ENCODE peak calls at places on chromosomes 5 and 9, in nine cellular contexts. One of them, this sample, is unnamed.
A peak's percentile ranks its signal among the peaks of the same experiment; 100 is the strongest.

GRCh38 chr5:14852779-14853178 is 18.8 kb downstream of the ANKH start:
- DNase-seq in SK-N-DZ: no peak
- DNase-seq in NCI-H1048: no peak
- DNase-seq in spleen: no peak
- DNase-seq in AG08395: no peak
- DNase-seq in activated T-cell treated with anti-CD3 and anti-CD28 coated beads, Interleukin-2, amount 50 U/mL, for 72 hours: no peak
- DNase-seq in stimulated activated CD4-positive, alpha-beta T cell treated with anti-CD3 and anti-CD28 coated beads, Interleukin-12 subunit alpha, Interleukin-12 subunit beta, amount 100 ng/mL, for 48 hours: no peak
- DNase-seq in NCI-H1417: no peak
- DNase-seq in RWPE1: no peak
- DNase-seq in this sample: no peak

GRCh38 chr9:131290039-131290766 is 680 bp downstream of the PLPP7 start:
- DNase-seq in NCI-H1048: no peak
- DNase-seq in AG08395: peak; percentile 37
- DNase-seq in RWPE1: no peak
- DNase-seq in SK-N-DZ: peak; percentile 27
- DNase-seq in stimulated activated CD4-positive, alpha-beta T cell treated with anti-CD3 and anti-CD28 coated beads, Interleukin-12 subunit alpha, Interleukin-12 subunit beta, amount 100 ng/mL, for 48 hours: no peak
- DNase-seq in activated T-cell treated with anti-CD3 and anti-CD28 coated beads, Interleukin-2, amount 50 U/mL, for 72 hours: no peak
- DNase-seq in spleen: no peak
- DNase-seq in NCI-H1417: no peak
- DNase-seq in this sample: no peak

GRCh38 chr9:38309324-38310195 is 82.9 kb upstream of the ALDH1B1 start:
- DNase-seq in RWPE1: no peak
- DNase-seq in NCI-H1048: peak; percentile 93
- DNase-seq in AG08395: peak; percentile 60
- DNase-seq in NCI-H1417: peak; percentile 11
- DNase-seq in SK-N-DZ: peak; percentile 44
- DNase-seq in spleen: no peak
- DNase-seq in stimulated activated CD4-positive, alpha-beta T cell treated with anti-CD3 and anti-CD28 coated beads, Interleukin-12 subunit alpha, Interleukin-12 subunit beta, amount 100 ng/mL, for 48 hours: no peak
- DNase-seq in activated T-cell treated with anti-CD3 and anti-CD28 coated beads, Interleukin-2, amount 50 U/mL, for 72 hours: no peak
- DNase-seq in this sample: peak; percentile 41

GRCh38 chr9:81499571-81499970 is 189.8 kb downstream of the TLE1 start:
- DNase-seq in AG08395: no peak
- DNase-seq in activated T-cell treated with anti-CD3 and anti-CD28 coated beads, Interleukin-2, amount 50 U/mL, for 72 hours: no peak
- DNase-seq in RWPE1: no peak
- DNase-seq in stimulated activated CD4-positive, alpha-beta T cell treated with anti-CD3 and anti-CD28 coated beads, Interleukin-12 subunit alpha, Interleukin-12 subunit beta, amount 100 ng/mL, for 48 hours: no peak
- DNase-seq in NCI-H1048: no peak
- DNase-seq in spleen: no peak
- DNase-seq in NCI-H1417: no peak
- DNase-seq in SK-N-DZ: no peak
- DNase-seq in this sample: no peak

GRCh38 chr5:146624179-146624578 is 108.2 kb upstream of the GPR151 start:
- DNase-seq in NCI-H1417: no peak
- DNase-seq in stimulated activated CD4-positive, alpha-beta T cell treated with anti-CD3 and anti-CD28 coated beads, Interleukin-12 subunit alpha, Interleukin-12 subunit beta, amount 100 ng/mL, for 48 hours: no peak
- DNase-seq in activated T-cell treated with anti-CD3 and anti-CD28 coated beads, Interleukin-2, amount 50 U/mL, for 72 hours: no peak
- DNase-seq in NCI-H1048: no peak
- DNase-seq in spleen: no peak
- DNase-seq in SK-N-DZ: no peak
- DNase-seq in AG08395: no peak
- DNase-seq in RWPE1: no peak
- DNase-seq in this sample: no peak

GRCh38 chr9:116271307-116271706 is 117.7 kb downstream of the PAPPA start:
- DNase-seq in NCI-H1048: no peak
- DNase-seq in RWPE1: no peak
- DNase-seq in activated T-cell treated with anti-CD3 and anti-CD28 coated beads, Interleukin-2, amount 50 U/mL, for 72 hours: no peak
- DNase-seq in spleen: no peak
- DNase-seq in AG08395: no peak
- DNase-seq in stimulated activated CD4-positive, alpha-beta T cell treated with anti-CD3 and anti-CD28 coated beads, Interleukin-12 subunit alpha, Interleukin-12 subunit beta, amount 100 ng/mL, for 48 hours: no peak
- DNase-seq in SK-N-DZ: no peak
- DNase-seq in NCI-H1417: no peak
- DNase-seq in this sample: no peak

GRCh38 chr5:91541696-91542095 is 158.6 kb upstream of the ARRDC3 start:
- DNase-seq in RWPE1: peak; percentile 64
- DNase-seq in spleen: no peak
- DNase-seq in NCI-H1048: no peak
- DNase-seq in stimulated activated CD4-positive, alpha-beta T cell treated with anti-CD3 and anti-CD28 coated beads, Interleukin-12 subunit alpha, Interleukin-12 subunit beta, amount 100 ng/mL, for 48 hours: no peak
- DNase-seq in AG08395: no peak
- DNase-seq in SK-N-DZ: no peak
- DNase-seq in NCI-H1417: no peak
- DNase-seq in activated T-cell treated with anti-CD3 and anti-CD28 coated beads, Interleukin-2, amount 50 U/mL, for 72 hours: no peak
- DNase-seq in this sample: no peak

GRCh38 chr5:148697821-148698196 is 43.5 kb upstream of the HTR4 start:
- DNase-seq in NCI-H1048: no peak
- DNase-seq in activated T-cell treated with anti-CD3 and anti-CD28 coated beads, Interleukin-2, amount 50 U/mL, for 72 hours: no peak
- DNase-seq in RWPE1: no peak
- DNase-seq in SK-N-DZ: no peak
- DNase-seq in stimulated activated CD4-positive, alpha-beta T cell treated with anti-CD3 and anti-CD28 coated beads, Interleukin-12 subunit alpha, Interleukin-12 subunit beta, amount 100 ng/mL, for 48 hours: no peak
- DNase-seq in NCI-H1417: no peak
- DNase-seq in spleen: no peak
- DNase-seq in AG08395: no peak
- DNase-seq in this sample: no peak

GRCh38 chr5:144566747-144567415 is 396.2 kb downstream of the KCTD16 start:
- DNase-seq in NCI-H1048: no peak
- DNase-seq in activated T-cell treated with anti-CD3 and anti-CD28 coated beads, Interleukin-2, amount 50 U/mL, for 72 hours: no peak
- DNase-seq in RWPE1: peak; percentile 22
- DNase-seq in stimulated activated CD4-positive, alpha-beta T cell treated with anti-CD3 and anti-CD28 coated beads, Interleukin-12 subunit alpha, Interleukin-12 subunit beta, amount 100 ng/mL, for 48 hours: no peak
- DNase-seq in spleen: no peak
- DNase-seq in SK-N-DZ: no peak
- DNase-seq in AG08395: peak; percentile 6
- DNase-seq in NCI-H1417: no peak
- DNase-seq in this sample: no peak

GRCh38 chr9:133257398-133258053 is 17.5 kb downstream of the ABO start:
- DNase-seq in NCI-H1417: no peak
- DNase-seq in SK-N-DZ: no peak
- DNase-seq in activated T-cell treated with anti-CD3 and anti-CD28 coated beads, Interleukin-2, amount 50 U/mL, for 72 hours: no peak
- DNase-seq in stimulated activated CD4-positive, alpha-beta T cell treated with anti-CD3 and anti-CD28 coated beads, Interleukin-12 subunit alpha, Interleukin-12 subunit beta, amount 100 ng/mL, for 48 hours: no peak
- DNase-seq in NCI-H1048: no peak
- DNase-seq in spleen: no peak
- DNase-seq in RWPE1: no peak
- DNase-seq in AG08395: no peak
- DNase-seq in this sample: no peak

GRCh38 chr5:74544811-74545210 is 95.7 kb downstream of the ENC1 start:
- DNase-seq in AG08395: no peak
- DNase-seq in spleen: no peak
- DNase-seq in activated T-cell treated with anti-CD3 and anti-CD28 coated beads, Interleukin-2, amount 50 U/mL, for 72 hours: no peak
- DNase-seq in NCI-H1417: no peak
- DNase-seq in stimulated activated CD4-positive, alpha-beta T cell treated with anti-CD3 and anti-CD28 coated beads, Interleukin-12 subunit alpha, Interleukin-12 subunit beta, amount 100 ng/mL, for 48 hours: no peak
- DNase-seq in SK-N-DZ: no peak
- DNase-seq in RWPE1: no peak
- DNase-seq in NCI-H1048: no peak
- DNase-seq in this sample: no peak

GRCh38 chr5:4880304-4880741 is 259.8 kb upstream of the ADAMTS16 start:
- DNase-seq in AG08395: no peak
- DNase-seq in NCI-H1048: no peak
- DNase-seq in SK-N-DZ: no peak
- DNase-seq in spleen: no peak
- DNase-seq in NCI-H1417: no peak
- DNase-seq in RWPE1: no peak
- DNase-seq in activated T-cell treated with anti-CD3 and anti-CD28 coated beads, Interleukin-2, amount 50 U/mL, for 72 hours: no peak
- DNase-seq in stimulated activated CD4-positive, alpha-beta T cell treated with anti-CD3 and anti-CD28 coated beads, Interleukin-12 subunit alpha, Interleukin-12 subunit beta, amount 100 ng/mL, for 48 hours: no peak
- DNase-seq in this sample: no peak

GRCh38 chr5:91443028-91443427 is 59.9 kb upstream of the ARRDC3 start:
- DNase-seq in activated T-cell treated with anti-CD3 and anti-CD28 coated beads, Interleukin-2, amount 50 U/mL, for 72 hours: no peak
- DNase-seq in NCI-H1417: no peak
- DNase-seq in NCI-H1048: no peak
- DNase-seq in AG08395: peak; percentile 60
- DNase-seq in RWPE1: no peak
- DNase-seq in stimulated activated CD4-positive, alpha-beta T cell treated with anti-CD3 and anti-CD28 coated beads, Interleukin-12 subunit alpha, Interleukin-12 subunit beta, amount 100 ng/mL, for 48 hours: no peak
- DNase-seq in spleen: no peak
- DNase-seq in SK-N-DZ: no peak
- DNase-seq in this sample: no peak

GRCh38 chr5:13934125-13934524 is 10.4 kb downstream of the DNAH5 start:
- DNase-seq in NCI-H1048: no peak
- DNase-seq in SK-N-DZ: no peak
- DNase-seq in spleen: no peak
- DNase-seq in stimulated activated CD4-positive, alpha-beta T cell treated with anti-CD3 and anti-CD28 coated beads, Interleukin-12 subunit alpha, Interleukin-12 subunit beta, amount 100 ng/mL, for 48 hours: no peak
- DNase-seq in NCI-H1417: no peak
- DNase-seq in RWPE1: no peak
- DNase-seq in activated T-cell treated with anti-CD3 and anti-CD28 coated beads, Interleukin-2, amount 50 U/mL, for 72 hours: no peak
- DNase-seq in AG08395: no peak
- DNase-seq in this sample: no peak